ENCODE peak calls at places on chromosomes 1 and 21, in four cellular contexts. Y is H1, K is K562, H is GM12878. I is an unnamed sample.

GRCh38 chr1:198701766-198702539 is 63.1 kb downstream of the PTPRC start:
- DNase-seq in K (no peak), H (no peak), Y (no peak), I (no peak)

GRCh38 chr1:208117817-208118216 is 126.4 kb downstream of the PLXNA2 start:
- DNase-seq in H (no peak), K (no peak), Y (no peak), I (no peak)

GRCh38 chr1:219778793-219779369 is 149.5 kb downstream of the SLC30A10 start:
- DNase-seq in K (no peak), Y (no peak), H (no peak), I (no peak)

GRCh38 chr1:195472298-195472697 is 1135.9 kb downstream of the KCNT2 start:
- DNase-seq in H (no peak), Y (no peak), K (no peak), I (no peak)

GRCh38 chr1:54424398-54424797 is 18.2 kb upstream of the SSBP3 start:
- DNase-seq in K (no peak), H (no peak), Y (no peak), I (no peak)

GRCh38 chr1:15371610-15372539 is 37.8 kb upstream of the EFHD2 start:
- DNase-seq in Y (no peak), K (peak; percentile 38), H (no peak), I (peak; percentile 54)

GRCh38 chr1:110645172-110645571 is 29.6 kb downstream of the KCNA3 start:
- DNase-seq in K (no peak), H (no peak), Y (no peak), I (no peak)

GRCh38 chr1:6545276-6545934 is 8.9 kb downstream of the NOL9 start:
- DNase-seq in K (no peak), Y (no peak), H (no peak), I (no peak)

GRCh38 chr1:88595355-88595754 is 88.7 kb upstream of the PKN2 start:
- DNase-seq in H (peak; percentile 12), K (peak; percentile 12), Y (no peak), I (peak; percentile 65)

GRCh38 chr1:90718411-90719320 is 1.6 kb upstream of the BARHL2 start:
- DNase-seq in Y (peak; percentile 74), H (no peak), K (no peak), I (no peak)

GRCh38 chr1:230120949-230121381 is 53.9 kb downstream of the GALNT2 start:
- DNase-seq in H (no peak), Y (peak; percentile 77), K (no peak), I (peak; percentile 51)

GRCh38 chr1:36457691-36458090 is 6.5 kb downstream of the MRPS15 start:
- DNase-seq in K (no peak), H (no peak), Y (no peak), I (no peak)

GRCh38 chr1:36456391-36456928 is 6.2 kb upstream of the OSCP1 start:
- DNase-seq in K (no peak), H (no peak), Y (no peak), I (no peak)

GRCh38 chr1:36455386-36455785 is 5.1 kb upstream of the OSCP1 start:
- DNase-seq in Y (no peak), H (no peak), K (no peak), I (no peak)

GRCh38 chr1:36463404-36463772 is 796 bp downstream of the MRPS15 start:
- DNase-seq in H (no peak), K (no peak), Y (no peak), I (no peak)

DNA sequence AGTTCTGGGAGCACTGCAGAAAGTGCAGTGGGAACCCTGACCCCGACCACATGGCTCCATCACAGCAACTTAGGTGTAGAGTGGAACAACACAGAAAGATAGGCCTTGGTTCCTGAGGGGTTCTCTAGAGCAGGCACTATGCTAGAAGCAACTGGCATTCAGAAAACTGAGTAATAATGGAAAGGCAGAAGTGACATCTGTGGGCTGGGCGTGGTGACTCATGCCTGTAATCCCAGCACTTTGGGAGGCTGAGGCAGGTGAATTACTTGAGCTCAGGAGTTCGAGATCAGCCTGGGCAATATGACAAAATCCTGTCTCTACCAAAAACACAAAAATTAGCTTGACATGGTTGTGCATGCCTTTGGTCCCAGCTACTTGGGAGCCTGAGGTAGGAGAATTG is 5.3 kb downstream of the MRPS15 start:
- DNase-seq in H (no peak), K (no peak), Y (no peak), I (no peak)
- TF ChIP-seq BRCA1 in H (no peak), K (no peak), Y (no peak), I (no peak)

GRCh38 chr21:42122808-42123207 is 51.7 kb downstream of the UMODL1 start:
- DNase-seq in Y (no peak), H (no peak), K (no peak), I (no peak)
- TF ChIP-seq BRCA1 in Y (no peak), H (no peak), K (no peak), I (no peak)

GRCh38 chr1:156834322-156834721 is 17.7 kb upstream of the SH2D2A start:
- DNase-seq in Y (no peak), K (no peak), H (no peak), I (no peak)

GRCh38 chr1:156838972-156839371 is 19.9 kb downstream of the INSRR start:
- DNase-seq in H (no peak), K (peak; percentile 74), Y (peak; percentile 86), I (no peak)

GRCh38 chr1:156833598-156833997 is 16.9 kb upstream of the SH2D2A start:
- DNase-seq in K (no peak), H (no peak), Y (no peak), I (no peak)

GRCh38 chr1:156836892-156837291 is 20.2 kb upstream of the SH2D2A start:
- DNase-seq in Y (no peak), H (no peak), K (no peak), I (no peak)

GRCh38 chr1:156836041-156836654 is 19.5 kb upstream of the SH2D2A start:
- DNase-seq in K (no peak), H (peak; percentile 55), Y (no peak), I (no peak)
- TF ChIP-seq BRCA1 in K (no peak), H (no peak), Y (no peak), I (no peak)

GRCh38 chr1:152141971-152142584 is 16.9 kb downstream of the RPTN start:
- DNase-seq in Y (peak; percentile 52), K (peak; percentile 19), H (no peak), I (peak; percentile 45)
- TF ChIP-seq BRCA1 in Y (no peak), K (no peak), H (no peak), I (no peak)

GRCh38 chr1:3003039-3003940 is 18.0 kb upstream of the ACTRT2 start:
- DNase-seq in Y (no peak), H (no peak), K (no peak), I (no peak)
- TF ChIP-seq BRCA1 in Y (no peak), H (no peak), K (no peak), I (no peak)

GRCh38 chr1:119603695-119604094 is 44.4 kb downstream of the ZNF697 start:
- DNase-seq in K (no peak), H (no peak), Y (no peak), I (no peak)
- TF ChIP-seq BRCA1 in K (no peak), H (no peak), Y (no peak), I (no peak)

GRCh38 chr1:232576537-232576936 is 53.4 kb downstream of the SIPA1L2 start:
- DNase-seq in Y (no peak), H (no peak), K (no peak), I (no peak)

GRCh38 chr1:232579461-232579860 is 50.5 kb downstream of the SIPA1L2 start:
- DNase-seq in Y (no peak), H (no peak), K (no peak), I (no peak)

GRCh38 chr1:232579958-232580705 is 49.8 kb downstream of the SIPA1L2 start:
- DNase-seq in K (no peak), H (no peak), Y (no peak), I (no peak)

GRCh38 chr1:232577809-232578208 is 52.1 kb downstream of the SIPA1L2 start:
- DNase-seq in Y (no peak), K (no peak), H (no peak), I (no peak)

GRCh38 chr1:232578681-232579195 is 51.2 kb downstream of the SIPA1L2 start:
- DNase-seq in K (no peak), Y (no peak), H (no peak), I (no peak)
- TF ChIP-seq BRCA1 in K (no peak), Y (no peak), H (no peak), I (no peak)

GRCh38 chr1:185716095-185716494 is 18.1 kb upstream of the HMCN1 start:
- DNase-seq in H (no peak), K (no peak), Y (no peak), I (no peak)

GRCh38 chr1:185721553-185721952 is 12.6 kb upstream of the HMCN1 start:
- DNase-seq in H (no peak), Y (no peak), K (no peak), I (no peak)

GRCh38 chr1:185719021-185719420 is 15.2 kb upstream of the HMCN1 start:
- DNase-seq in K (no peak), H (no peak), Y (no peak), I (no peak)

DNA sequence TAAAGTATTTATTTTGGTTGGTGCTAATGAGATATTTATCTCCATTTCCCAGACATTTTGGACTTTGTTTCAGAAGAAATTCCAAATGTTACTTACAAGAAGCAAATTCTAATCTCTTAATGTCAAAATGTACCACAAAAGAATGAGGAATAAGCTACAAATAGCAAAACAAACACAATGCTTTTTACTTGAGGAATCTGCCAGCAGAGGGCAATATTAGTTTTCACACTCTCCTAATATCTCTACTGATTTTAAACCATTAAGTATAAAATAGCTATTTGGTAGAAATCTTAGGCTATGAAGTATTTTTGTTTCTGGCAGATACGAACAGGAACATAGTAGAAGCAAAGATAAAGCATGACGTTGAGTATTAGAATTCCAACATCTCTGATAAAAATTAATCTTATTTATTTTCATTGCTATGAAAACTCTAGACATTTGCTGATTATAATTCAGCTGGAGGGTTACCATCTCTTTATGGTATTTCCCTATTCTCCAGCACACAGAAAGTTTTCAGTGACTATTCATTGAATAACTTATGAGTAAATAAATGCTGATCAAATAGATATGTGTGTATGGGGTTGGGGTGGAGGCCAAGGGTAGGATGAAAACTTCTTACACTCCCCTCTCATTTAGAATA is 13.4 kb upstream of the HMCN1 start:
- DNase-seq in K (no peak), H (no peak), Y (no peak), I (peak; percentile 17)
- TF ChIP-seq BRCA1 in K (no peak), H (no peak), Y (no peak), I (no peak)

DNA sequence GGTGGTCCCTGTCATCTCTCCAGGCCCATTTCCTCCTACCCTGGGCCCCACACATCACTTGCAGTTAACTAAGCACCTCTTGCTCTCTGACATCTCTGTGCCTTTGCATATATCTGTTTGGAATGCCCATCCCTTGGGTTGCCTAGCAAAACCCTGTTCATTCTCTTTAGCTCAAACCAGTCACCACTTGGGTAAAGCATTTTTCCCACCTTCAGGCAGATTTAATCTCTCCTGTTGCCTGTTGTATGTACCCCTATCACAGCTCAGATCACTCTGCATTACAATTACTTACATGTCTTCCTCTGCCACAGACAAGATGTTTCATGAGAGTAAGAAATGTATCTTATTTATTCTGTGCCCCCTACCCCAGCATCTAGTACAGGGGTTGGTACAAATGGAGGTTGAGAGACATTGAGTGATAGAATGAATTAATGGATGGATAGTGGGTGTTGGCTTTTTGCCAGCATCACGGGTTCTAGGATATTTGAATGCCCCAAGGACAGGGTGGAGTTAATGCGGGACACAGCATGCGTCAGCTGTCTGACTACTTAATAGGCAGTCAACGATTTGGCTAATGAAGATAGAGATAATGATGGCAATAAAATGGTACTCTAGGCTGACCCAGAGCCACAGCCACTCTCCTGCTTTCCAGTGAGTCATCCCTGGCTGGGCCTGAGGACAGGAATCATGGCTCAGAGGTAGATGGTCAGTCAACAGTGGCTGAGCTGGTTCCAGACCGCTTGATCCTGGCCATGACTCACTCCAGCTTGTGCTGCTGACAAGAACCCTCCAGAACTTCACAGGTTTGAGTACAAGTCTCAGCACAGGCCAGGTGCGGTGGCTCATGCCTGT is 6.5 kb downstream of the NR0B2 start:
- DNase-seq in Y (no peak), H (no peak), K (peak; percentile 73), I (peak; percentile 77)
- TF ChIP-seq BRCA1 in Y (no peak), H (no peak), K (no peak), I (no peak)

I was measured in HepG2.